ENCODE peak calls at places on chromosomes 7 and 10, in nine cellular contexts. One of them, this sample, is unnamed.

GRCh38 chr7:18429547-18429946 is 66.0 kb upstream of the HDAC9 start:
- DNase-seq in T-cell: no peak
- DNase-seq in AG04449: no peak
- DNase-seq in stimulated activated CD4-positive, alpha-beta T cell treated with anti-CD3 and anti-CD28 coated beads, Interleukin-2, amount 100 ng/mL, for 48 hours: no peak
- DNase-seq in midbrain: no peak
- DNase-seq in fibroblast of the conjunctiva: peak
- DNase-seq in activated T-cell treated with anti-CD3 and anti-CD28 coated beads, Interleukin-2, amount 50 U/mL, for 72 hours: no peak
- DNase-seq in EL: peak
- DNase-seq in left cardiac atrium: no peak
- DNase-seq in this sample: no peak

GRCh38 chr10:96038476-96039387 is 4.7 kb upstream of the CCNJ start:
- DNase-seq in stimulated activated CD4-positive, alpha-beta T cell treated with anti-CD3 and anti-CD28 coated beads, Interleukin-2, amount 100 ng/mL, for 48 hours: no peak
- DNase-seq in T-cell: no peak
- DNase-seq in activated T-cell treated with anti-CD3 and anti-CD28 coated beads, Interleukin-2, amount 50 U/mL, for 72 hours: no peak
- DNase-seq in AG04449: no peak
- DNase-seq in left cardiac atrium: no peak
- DNase-seq in fibroblast of the conjunctiva: no peak
- DNase-seq in EL: no peak
- DNase-seq in midbrain: no peak
- DNase-seq in this sample: no peak

GRCh38 chr10:14382022-14382421 is 51.3 kb upstream of the FRMD4A start:
- DNase-seq in stimulated activated CD4-positive, alpha-beta T cell treated with anti-CD3 and anti-CD28 coated beads, Interleukin-2, amount 100 ng/mL, for 48 hours: peak
- DNase-seq in activated T-cell treated with anti-CD3 and anti-CD28 coated beads, Interleukin-2, amount 50 U/mL, for 72 hours: peak
- DNase-seq in AG04449: no peak
- DNase-seq in left cardiac atrium: no peak
- DNase-seq in EL: peak
- DNase-seq in midbrain: no peak
- DNase-seq in T-cell: peak
- DNase-seq in fibroblast of the conjunctiva: no peak
- DNase-seq in this sample: no peak

GRCh38 chr7:36132025-36132424 is 21.0 kb upstream of the EEPD1 start:
- DNase-seq in T-cell: no peak
- DNase-seq in fibroblast of the conjunctiva: no peak
- DNase-seq in midbrain: no peak
- DNase-seq in AG04449: no peak
- DNase-seq in EL: no peak
- DNase-seq in left cardiac atrium: no peak
- DNase-seq in stimulated activated CD4-positive, alpha-beta T cell treated with anti-CD3 and anti-CD28 coated beads, Interleukin-2, amount 100 ng/mL, for 48 hours: no peak
- DNase-seq in activated T-cell treated with anti-CD3 and anti-CD28 coated beads, Interleukin-2, amount 50 U/mL, for 72 hours: no peak
- DNase-seq in this sample: no peak

GRCh38 chr10:35259769-35260397 is 76.4 kb upstream of the CCNY start:
- DNase-seq in activated T-cell treated with anti-CD3 and anti-CD28 coated beads, Interleukin-2, amount 50 U/mL, for 72 hours: peak
- DNase-seq in stimulated activated CD4-positive, alpha-beta T cell treated with anti-CD3 and anti-CD28 coated beads, Interleukin-2, amount 100 ng/mL, for 48 hours: no peak
- DNase-seq in midbrain: no peak
- DNase-seq in left cardiac atrium: no peak
- DNase-seq in EL: peak
- DNase-seq in T-cell: no peak
- DNase-seq in fibroblast of the conjunctiva: peak
- DNase-seq in AG04449: peak
- DNase-seq in this sample: no peak

GRCh38 chr7:75967573-75967997 is 26.8 kb downstream of the TMEM120A start:
- DNase-seq in left cardiac atrium: no peak
- DNase-seq in EL: no peak
- DNase-seq in midbrain: no peak
- DNase-seq in stimulated activated CD4-positive, alpha-beta T cell treated with anti-CD3 and anti-CD28 coated beads, Interleukin-2, amount 100 ng/mL, for 48 hours: no peak
- DNase-seq in T-cell: no peak
- DNase-seq in AG04449: no peak
- DNase-seq in activated T-cell treated with anti-CD3 and anti-CD28 coated beads, Interleukin-2, amount 50 U/mL, for 72 hours: no peak
- DNase-seq in fibroblast of the conjunctiva: no peak
- DNase-seq in this sample: no peak

GRCh38 chr7:1529383-1530116 is 952 bp upstream of the MAFK start:
- DNase-seq in EL: no peak
- DNase-seq in activated T-cell treated with anti-CD3 and anti-CD28 coated beads, Interleukin-2, amount 50 U/mL, for 72 hours: no peak
- DNase-seq in left cardiac atrium: no peak
- DNase-seq in fibroblast of the conjunctiva: no peak
- DNase-seq in midbrain: no peak
- DNase-seq in stimulated activated CD4-positive, alpha-beta T cell treated with anti-CD3 and anti-CD28 coated beads, Interleukin-2, amount 100 ng/mL, for 48 hours: no peak
- DNase-seq in T-cell: no peak
- DNase-seq in AG04449: no peak
- DNase-seq in this sample: peak

GRCh38 chr7:17986826-17987225 is 40.8 kb downstream of the PRPS1L1 start:
- DNase-seq in AG04449: peak
- DNase-seq in EL: peak
- DNase-seq in activated T-cell treated with anti-CD3 and anti-CD28 coated beads, Interleukin-2, amount 50 U/mL, for 72 hours: no peak
- DNase-seq in midbrain: no peak
- DNase-seq in fibroblast of the conjunctiva: peak
- DNase-seq in stimulated activated CD4-positive, alpha-beta T cell treated with anti-CD3 and anti-CD28 coated beads, Interleukin-2, amount 100 ng/mL, for 48 hours: no peak
- DNase-seq in T-cell: no peak
- DNase-seq in left cardiac atrium: no peak
- DNase-seq in this sample: no peak

GRCh38 chr7:28747854-28748253 is 210.3 kb downstream of the TRIL start:
- DNase-seq in stimulated activated CD4-positive, alpha-beta T cell treated with anti-CD3 and anti-CD28 coated beads, Interleukin-2, amount 100 ng/mL, for 48 hours: no peak
- DNase-seq in EL: no peak
- DNase-seq in fibroblast of the conjunctiva: no peak
- DNase-seq in activated T-cell treated with anti-CD3 and anti-CD28 coated beads, Interleukin-2, amount 50 U/mL, for 72 hours: no peak
- DNase-seq in midbrain: no peak
- DNase-seq in AG04449: no peak
- DNase-seq in T-cell: no peak
- DNase-seq in left cardiac atrium: no peak
- DNase-seq in this sample: no peak

GRCh38 chr10:107865691-107866090 is 701.2 kb upstream of the SORCS1 start:
- DNase-seq in AG04449: no peak
- DNase-seq in EL: no peak
- DNase-seq in T-cell: no peak
- DNase-seq in activated T-cell treated with anti-CD3 and anti-CD28 coated beads, Interleukin-2, amount 50 U/mL, for 72 hours: no peak
- DNase-seq in midbrain: no peak
- DNase-seq in stimulated activated CD4-positive, alpha-beta T cell treated with anti-CD3 and anti-CD28 coated beads, Interleukin-2, amount 100 ng/mL, for 48 hours: no peak
- DNase-seq in fibroblast of the conjunctiva: no peak
- DNase-seq in left cardiac atrium: no peak
- DNase-seq in this sample: no peak

GRCh38 chr7:95686109-95686508 is 86.2 kb upstream of the DYNC1I1 start:
- DNase-seq in activated T-cell treated with anti-CD3 and anti-CD28 coated beads, Interleukin-2, amount 50 U/mL, for 72 hours: no peak
- DNase-seq in AG04449: peak
- DNase-seq in fibroblast of the conjunctiva: peak
- DNase-seq in midbrain: peak
- DNase-seq in T-cell: no peak
- DNase-seq in EL: peak
- DNase-seq in stimulated activated CD4-positive, alpha-beta T cell treated with anti-CD3 and anti-CD28 coated beads, Interleukin-2, amount 100 ng/mL, for 48 hours: no peak
- DNase-seq in left cardiac atrium: peak
- DNase-seq in this sample: peak

GRCh38 chr10:86440874-86441838 is 74.6 kb upstream of the GRID1 start:
- DNase-seq in T-cell: no peak
- DNase-seq in EL: peak
- DNase-seq in stimulated activated CD4-positive, alpha-beta T cell treated with anti-CD3 and anti-CD28 coated beads, Interleukin-2, amount 100 ng/mL, for 48 hours: no peak
- DNase-seq in left cardiac atrium: no peak
- DNase-seq in fibroblast of the conjunctiva: no peak
- DNase-seq in midbrain: no peak
- DNase-seq in AG04449: peak
- DNase-seq in activated T-cell treated with anti-CD3 and anti-CD28 coated beads, Interleukin-2, amount 50 U/mL, for 72 hours: no peak
- DNase-seq in this sample: no peak